ENCODE peak calls at places on chromosomes 13 and 19, in five cellular contexts. V is AG04450, O is epithelial cell of esophagus, T is choroid plexus epithelial cell, B is fibroblast of mammary gland. N is an unnamed sample.
A peak's percentile ranks its signal among the peaks of the same experiment; 100 is the strongest.

GRCh38 chr19:8654591-8655339 is 24.3 kb downstream of the NFILZ start:
- DNase-seq in V (no peak), O (peak; percentile 27), T (peak; percentile 62), B (peak; percentile 36), N (no peak)

GRCh38 chr13:28558567-28558966 is 63.6 kb upstream of the FLT1 start:
- DNase-seq in V (no peak), O (no peak), T (peak; percentile 49), B (peak; percentile 29), N (no peak)

GRCh38 chr19:8459520-8460260 is 14.9 kb downstream of the HNRNPM start:
- DNase-seq in V (peak; percentile 53), O (peak; percentile 38), T (peak; percentile 82), B (peak; percentile 87), N (no peak)

GRCh38 chr19:10010247-10010691 is at the start of gene COL5A3:
- DNase-seq in V (no peak), O (peak; percentile 50), T (peak; percentile 18), B (peak; percentile 84), N (no peak)

GRCh38 chr19:10135551-10136334 is 16.0 kb upstream of the EIF3G start:
- DNase-seq in V (no peak), O (peak; percentile 58), T (no peak), B (no peak), N (no peak)

GRCh38 chr13:19183676-19184075 is 2.1 kb upstream of the TUBA3C start:
- DNase-seq in V (no peak), O (no peak), T (no peak), B (no peak), N (no peak)

GRCh38 chr19:7554990-7555864 is 19.7 kb downstream of the PNPLA6 start:
- DNase-seq in V (no peak), O (no peak), T (no peak), B (no peak), N (no peak)

GRCh38 chr13:24851546-24851945 is 87.6 kb downstream of the RNF17 start:
- DNase-seq in V (peak; percentile 11), O (peak; percentile 92), T (peak; percentile 35), B (peak; percentile 29), N (no peak)

GRCh38 chr13:110699148-110700145 is 6.5 kb downstream of the CARS2 start:
- DNase-seq in V (no peak), O (no peak), T (no peak), B (no peak), N (no peak)

GRCh38 chr13:27170521-27171243 is 929 bp downstream of the USP12 start:
- DNase-seq in V (no peak), O (peak; percentile 37), T (peak; percentile 60), B (no peak), N (no peak)

GRCh38 chr13:68304287-68304893 is 1074.3 kb upstream of the PCDH9 start:
- DNase-seq in V (no peak), O (peak; percentile 49), T (peak; percentile 46), B (peak; percentile 8), N (no peak)

GRCh38 chr13:87398047-87398446 is 273.1 kb upstream of the SLITRK5 start:
- DNase-seq in V (no peak), O (no peak), T (no peak), B (no peak), N (no peak)

GRCh38 chr19:50290011-50290410 is 39.2 kb downstream of the KCNC3 start:
- DNase-seq in V (no peak), O (no peak), T (no peak), B (no peak), N (no peak)

GRCh38 chr19:28539759-28540158 is 673.2 kb downstream of the UQCRFS1 start:
- DNase-seq in V (no peak), O (no peak), T (no peak), B (no peak), N (no peak)

GRCh38 chr19:14536926-14537692 is 7.7 kb downstream of the TECR start:
- DNase-seq in V (no peak), O (peak; percentile 97), T (peak; percentile 82), B (peak; percentile 68), N (no peak)

GRCh38 chr13:87153371-87153770 is 517.8 kb upstream of the SLITRK5 start:
- DNase-seq in V (no peak), O (no peak), T (no peak), B (no peak), N (no peak)

GRCh38 chr19:18672606-18673337 is 10.7 kb upstream of the CRTC1 start:
- DNase-seq in V (no peak), O (peak; percentile 27), T (peak; percentile 49), B (peak; percentile 51), N (no peak)

GRCh38 chr19:4984106-4984380 is 15.1 kb downstream of the KDM4B start:
- DNase-seq in V (no peak), O (no peak), T (no peak), B (no peak), N (no peak)

GRCh38 chr13:44879452-44880058 is 109.7 kb downstream of the NUFIP1 start:
- DNase-seq in V (no peak), O (peak; percentile 67), T (peak; percentile 71), B (peak; percentile 73), N (no peak)

GRCh38 chr19:53518716-53519115 is 19.2 kb upstream of the ZNF331 start:
- DNase-seq in V (no peak), O (no peak), T (no peak), B (no peak), N (no peak)

GRCh38 chr13:95267662-95268369 is 33.4 kb downstream of the ABCC4 start:
- DNase-seq in V (peak; percentile 94), O (peak; percentile 73), T (peak; percentile 93), B (peak; percentile 93), N (no peak)

GRCh38 chr13:106373989-106374572 is 161.4 kb downstream of the EFNB2 start:
- DNase-seq in V (no peak), O (peak; percentile 30), T (peak; percentile 89), B (peak; percentile 90), N (no peak)

GRCh38 chr19:44344255-44344654 is 12.2 kb downstream of the ZNF112 start:
- DNase-seq in V (no peak), O (no peak), T (no peak), B (no peak), N (no peak)

GRCh38 chr13:37534181-37534580 is 64.4 kb downstream of the POSTN start:
- DNase-seq in V (peak; percentile 68), O (peak; percentile 75), T (peak; percentile 45), B (peak; percentile 95), N (no peak)

GRCh38 chr13:20721454-20722357 is 18.2 kb downstream of the IL17D start:
- DNase-seq in V (peak; percentile 24), O (peak; percentile 65), T (peak; percentile 72), B (peak; percentile 64), N (no peak)

GRCh38 chr13:74017301-74018092 is 116.7 kb downstream of the KLF12 start:
- DNase-seq in V (no peak), O (no peak), T (no peak), B (no peak), N (no peak)

GRCh38 chr19:3125900-3126524 is 9.8 kb upstream of the GNA15 start:
- DNase-seq in V (no peak), O (peak; percentile 54), T (peak; percentile 58), B (peak; percentile 37), N (no peak)

DNA sequence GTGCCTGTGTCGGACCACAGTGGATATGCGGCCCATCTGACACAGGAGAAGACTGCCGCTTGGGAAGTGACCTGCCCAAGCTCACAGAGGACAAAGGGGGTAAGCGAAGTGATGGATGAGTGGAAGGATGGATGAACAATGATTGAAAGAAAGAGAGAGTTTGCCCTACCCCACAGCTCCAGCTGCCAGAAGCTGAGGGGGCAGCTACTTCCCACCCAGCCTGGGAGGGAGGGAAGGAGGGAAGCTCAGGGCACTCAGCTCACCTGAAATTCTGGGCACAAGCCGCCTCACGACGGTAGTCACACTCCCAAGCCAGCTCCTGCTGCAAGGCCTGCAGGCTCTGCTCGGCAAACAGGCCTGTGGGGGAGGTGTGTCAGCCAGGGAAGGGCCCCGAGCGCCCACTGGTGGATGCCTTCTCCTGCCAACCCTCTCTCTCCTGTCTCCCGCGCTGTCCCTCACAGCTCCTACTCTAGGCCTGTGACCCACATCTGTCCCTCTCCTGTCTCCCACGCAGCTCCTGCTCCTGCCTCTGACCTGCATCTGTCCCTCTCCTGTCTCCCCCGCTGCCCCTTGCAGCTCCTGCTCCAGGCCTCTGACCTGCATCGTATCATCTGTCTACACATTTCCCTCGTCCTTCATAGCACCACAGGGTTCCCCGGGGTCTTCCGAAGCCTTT is 12.0 kb upstream of the NUMBL start:
- DNase-seq in V (no peak), O (peak; percentile 73), T (peak; percentile 51), B (no peak), N (no peak)
- TF ChIP-seq CTCF in V (peak; percentile 56), O (peak; percentile 67), T (peak; percentile 62), B (peak; percentile 19), N (no peak)

GRCh38 chr19:47002106-47002766 is 17.4 kb upstream of the NPAS1 start:
- DNase-seq in V (no peak), O (peak; percentile 49), T (no peak), B (no peak), N (no peak)
- TF ChIP-seq CTCF in V (no peak), O (peak; percentile 60), T (no peak), B (no peak), N (no peak)

DNA sequence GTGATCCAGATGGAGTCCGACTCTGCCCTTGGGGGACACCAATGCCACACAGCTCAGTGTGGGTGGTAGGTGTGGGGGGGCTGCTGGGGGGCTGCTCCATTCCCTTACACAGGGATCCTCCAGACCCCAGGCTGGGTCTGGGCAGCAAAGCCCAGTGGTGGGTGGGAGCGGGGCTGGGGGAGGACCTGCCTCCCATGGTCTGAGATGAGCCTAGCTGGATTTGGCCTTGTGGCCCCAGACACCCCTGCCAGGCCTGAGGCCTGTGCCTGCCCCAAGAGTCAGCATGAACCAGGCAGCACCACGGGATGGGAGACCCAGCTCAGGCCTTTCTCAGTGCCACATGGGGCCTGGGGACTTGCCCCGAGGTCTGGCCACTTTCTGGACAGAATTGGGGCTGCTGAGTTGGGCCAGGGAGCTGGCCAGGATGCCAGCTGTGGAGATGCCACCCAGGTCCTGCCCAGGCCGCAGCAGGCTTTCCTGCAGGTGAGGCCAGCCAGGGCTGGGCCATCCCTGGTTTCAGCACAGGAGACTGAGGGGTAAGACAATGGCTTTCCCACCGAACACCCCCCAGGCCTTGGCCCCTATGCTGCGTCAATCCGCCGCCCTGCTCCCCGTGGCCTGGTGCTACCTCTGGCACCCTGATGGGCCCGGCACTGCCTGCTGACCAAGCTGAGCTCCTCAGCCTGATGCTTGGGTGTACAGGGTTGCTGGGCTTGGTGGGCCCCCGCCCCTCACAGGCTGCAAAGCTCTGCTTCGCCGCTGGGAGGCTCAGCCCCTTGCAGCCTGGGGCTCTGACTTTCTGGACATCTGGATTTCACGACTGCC is 24.2 kb downstream of the CEBPG start:
- DNase-seq in V (no peak), O (no peak), T (peak; percentile 41), B (no peak), N (no peak)
- TF ChIP-seq CTCF in V (peak; percentile 35), O (no peak), T (peak; percentile 59), B (no peak), N (no peak)

GRCh38 chr19:45506991-45507863 is at the start of gene VASP:
- DNase-seq in V (no peak), O (peak; percentile 93), T (peak; percentile 89), B (peak; percentile 76), N (peak; percentile 47)
- TF ChIP-seq CTCF in V (no peak), O (no peak), T (no peak), B (no peak), N (no peak)

N was measured in thoracic aorta.